ENCODE peak calls at places on chromosomes 2 and 18, in four cellular contexts. F, O, W and H are unnamed samples.

GRCh38 chr2:238164906-238165287 is 6.1 kb downstream of the ERFE start:
- DNase-seq in F (no peak), O (peak; percentile 44), W (no peak), H (no peak)

GRCh38 chr2:199985625-199986207 is 30.3 kb downstream of the MAIP1 start:
- DNase-seq in F (no peak), O (no peak), W (peak; percentile 81), H (peak; percentile 64)

GRCh38 chr2:239020541-239021041 is 172.7 kb downstream of the TWIST2 start:
- DNase-seq in F (peak; percentile 21), O (no peak), W (no peak), H (no peak)

GRCh38 chr18:11323359-11323819 is 174.0 kb upstream of the PIEZO2 start:
- DNase-seq in F (no peak), O (no peak), W (peak; percentile 72), H (no peak)

GRCh38 chr2:68767031-68767961 is 32.7 kb downstream of the ARHGAP25 start:
- DNase-seq in F (no peak), O (no peak), W (no peak), H (no peak)

GRCh38 chr2:164675698-164676097 is 54.4 kb upstream of the GRB14 start:
- DNase-seq in F (no peak), O (no peak), W (no peak), H (no peak)

GRCh38 chr2:54439582-54439981 is 16.5 kb upstream of the SPTBN1 start:
- DNase-seq in F (no peak), O (no peak), W (no peak), H (no peak)

GRCh38 chr18:75203456-75204261 is 5.3 kb downstream of the PTGR3 start:
- DNase-seq in F (no peak), O (no peak), W (peak; percentile 52), H (no peak)

DNA sequence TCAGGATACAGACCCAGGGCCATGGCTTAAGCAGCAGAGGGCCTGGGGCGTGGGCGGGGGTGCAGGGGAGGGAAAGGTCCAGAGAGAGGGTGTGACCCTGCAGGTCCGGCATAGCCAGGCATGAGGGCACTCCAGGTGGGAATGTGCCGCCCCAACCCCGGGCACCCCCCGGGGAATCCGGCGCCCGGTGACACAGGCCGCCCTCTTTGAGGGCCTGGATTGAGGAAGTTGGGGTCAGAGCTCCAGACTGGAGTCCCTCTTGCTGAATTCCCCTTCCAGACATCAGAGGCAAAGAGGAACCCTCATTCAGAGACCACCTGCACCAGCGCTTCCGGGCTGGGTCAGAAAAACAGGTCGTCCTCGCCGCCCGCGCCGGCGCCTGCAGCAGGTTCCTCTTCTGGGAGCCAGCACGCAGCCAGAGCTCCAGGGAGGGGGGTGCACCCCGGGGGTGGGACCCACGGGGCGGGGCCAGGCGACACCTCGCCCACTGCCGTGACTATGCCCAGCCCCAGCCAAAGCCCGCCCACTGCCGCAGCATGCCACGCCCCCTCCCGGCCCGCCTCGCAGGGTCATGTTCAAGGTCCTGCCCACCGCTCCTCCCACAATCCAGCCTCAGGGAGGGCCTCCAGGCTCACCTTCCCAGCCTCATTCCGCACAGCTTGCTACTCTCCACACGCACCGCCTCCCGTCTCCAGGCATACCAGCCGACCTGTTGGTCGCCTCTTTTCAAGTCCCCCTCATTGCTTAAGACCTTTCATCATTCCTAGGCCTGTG is 98.3 kb upstream of the ID2 start:
- DNase-seq in F (peak; percentile 97), O (peak; percentile 93), W (peak; percentile 19), H (peak; percentile 79)
- TF ChIP-seq POLR2A in F (no peak), O (no peak), W (no peak), H (peak; percentile 10)

DNA sequence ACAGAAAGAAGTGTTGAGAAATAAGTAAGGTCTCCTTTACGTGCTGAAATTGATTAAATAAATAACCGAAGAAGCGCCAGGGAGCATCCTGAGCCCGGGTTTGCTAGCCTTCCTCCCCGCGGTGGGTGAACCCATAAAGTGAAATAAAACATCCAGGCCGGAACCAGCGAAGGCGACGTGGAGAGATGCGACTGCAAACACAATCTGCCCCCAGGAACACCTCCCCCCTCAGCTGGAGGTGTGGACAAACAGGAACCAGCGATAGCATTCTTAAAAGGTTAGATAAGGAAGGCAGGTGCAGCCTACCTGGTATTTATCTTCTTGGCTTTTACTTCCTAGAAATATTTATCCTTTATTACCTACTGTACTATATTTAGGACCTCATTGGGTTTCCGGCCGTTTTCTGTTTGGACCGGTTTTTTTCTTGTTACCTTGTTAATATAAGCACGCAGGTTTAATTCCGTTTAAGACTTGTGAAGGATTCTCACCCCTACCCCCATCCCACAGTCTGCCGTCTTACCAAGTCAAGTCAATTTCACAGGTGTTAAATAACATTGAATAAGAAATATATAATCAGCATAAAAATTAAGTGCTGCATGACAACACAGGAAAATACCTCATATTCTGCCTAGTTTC is 224.1 kb upstream of the ID2 start:
- DNase-seq in F (no peak), O (peak; percentile 54), W (no peak), H (no peak)
- H3K4me3 ChIP-seq in F (no peak overlapping the region), O (peak overlapping the region; percentile 35), W (no peak overlapping the region), H (peak overlapping the region; percentile 16)

DNA sequence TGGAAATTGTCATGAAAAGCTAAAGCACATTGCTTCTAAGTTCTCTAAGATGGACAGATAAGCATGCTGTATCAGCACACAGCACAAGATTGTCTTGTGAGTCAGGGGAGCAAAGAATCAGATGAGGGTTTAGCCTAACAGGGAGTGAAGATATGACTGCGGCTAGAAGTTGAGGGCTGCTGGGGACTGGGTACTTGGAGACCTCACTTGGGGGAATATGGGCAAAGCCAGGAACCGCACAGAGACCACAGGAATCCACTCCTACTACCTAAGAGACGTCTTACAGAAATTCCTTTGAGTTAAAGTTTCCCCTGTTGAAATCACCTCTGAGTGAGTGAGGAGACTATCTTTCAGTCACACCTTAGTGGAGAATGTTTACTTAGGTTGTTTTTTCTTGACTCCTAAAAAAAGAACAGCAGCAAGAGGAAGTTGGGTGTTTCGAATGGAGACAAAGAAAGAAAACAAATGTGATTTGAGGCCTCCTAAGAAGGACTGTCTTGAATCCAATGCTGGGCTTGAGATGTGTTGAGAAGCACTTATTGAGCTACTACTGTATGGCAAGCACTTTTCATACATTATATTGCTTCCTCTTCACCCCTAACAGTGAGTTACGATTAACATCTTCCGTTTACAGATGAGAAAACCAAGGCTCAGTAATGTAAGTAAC is 100.7 kb downstream of the ANKRD44 start:
- DNase-seq in F (no peak), O (no peak), W (no peak), H (no peak)
- H3K4me1 ChIP-seq in F (peaks cover 3% of the 10 kb centered on the region), O (peaks cover 5% of the 10 kb centered on the region), W (peaks cover 3% of the 10 kb centered on the region), H (peaks cover 16% of the 10 kb centered on the region)

GRCh38 chr2:37671816-37672103 is 318 bp upstream of the CDC42EP3 start:
- DNase-seq in F (no peak), O (peak; percentile 80), W (no peak), H (no peak)

GRCh38 chr2:37672870-37673184 is 1.4 kb upstream of the CDC42EP3 start:
- DNase-seq in F (no peak), O (no peak), W (no peak), H (no peak)

GRCh38 chr2:37670378-37671012 is 947 bp downstream of the CDC42EP3 start:
- DNase-seq in F (no peak), O (no peak), W (no peak), H (no peak)

GRCh38 chr2:37672104-37672869 is 845 bp upstream of the CDC42EP3 start:
- DNase-seq in F (peak; percentile 87), O (peak; percentile 81), W (peak; percentile 88), H (peak; percentile 67)

DNA sequence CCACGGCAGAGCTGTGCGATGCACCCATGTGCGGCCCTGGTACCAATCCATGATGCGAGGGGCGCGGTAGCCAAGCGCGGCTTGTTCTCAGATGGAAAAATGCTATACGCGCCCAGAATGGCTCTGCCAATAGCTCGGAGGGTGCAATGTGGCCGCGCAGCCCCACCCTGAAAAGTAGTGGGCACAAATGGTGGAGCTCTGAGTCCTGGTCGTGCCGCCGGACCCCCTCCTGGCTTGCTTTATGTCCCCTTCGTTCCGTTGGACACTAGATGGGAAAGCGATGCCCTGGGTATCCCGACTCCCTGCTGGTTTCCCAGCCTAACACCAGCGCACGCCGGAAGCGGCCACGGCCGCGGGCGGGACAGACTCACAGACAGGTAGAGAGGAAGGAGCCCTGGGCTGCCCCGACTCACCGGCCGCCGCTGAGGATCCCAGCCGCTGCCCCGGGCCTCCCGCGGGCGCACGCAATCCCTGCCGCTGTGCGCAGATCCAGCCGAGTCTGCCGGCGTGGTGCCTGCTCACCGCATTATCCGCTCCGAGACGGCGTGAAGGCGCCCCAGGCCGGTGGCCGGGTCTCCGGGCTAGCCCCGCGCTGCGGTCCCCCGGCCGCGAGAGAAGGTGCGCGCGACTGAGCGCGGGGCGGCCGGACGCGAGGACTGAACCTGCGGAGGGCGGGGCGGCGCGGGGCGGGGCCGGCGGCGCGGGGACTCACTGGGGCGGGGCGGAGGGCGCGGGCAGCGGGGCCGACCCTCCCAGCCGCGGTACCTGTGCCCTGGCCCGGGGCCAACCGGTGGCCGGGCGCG is at the start of gene CDC42EP3:
- DNase-seq in F (peak; percentile 84), O (peak; percentile 82), W (no peak), H (peak; percentile 45)
- TF ChIP-seq POLR2A in F (no peak), O (no peak), W (peak; percentile 82), H (peak; percentile 75)

GRCh38 chr2:47346107-47346506 is 56.8 kb upstream of the MSH2 start:
- DNase-seq in F (no peak), O (no peak), W (no peak), H (no peak)
- H3K4me3 ChIP-seq in F (no peak overlapping the region), O (no peak overlapping the region), W (no peak overlapping the region), H (no peak overlapping the region)